ENCODE peak calls at places on chromosomes 6 and 20, in seven cellular contexts. A, P, O, Q, G, M and Z are unnamed samples.

GRCh38 chr6:43973351-43973750 is 153.9 kb downstream of the MRPL14 start:
- DNase-seq in O (no peak), G (peak; percentile 41), M (no peak), A (peak; percentile 88), Q (no peak), P (no peak), Z (no peak)

GRCh38 chr6:26464014-26464413 is 6.3 kb downstream of the BTN2A1 start:
- DNase-seq in A (no peak), G (no peak), M (no peak), P (no peak), Q (no peak), O (no peak), Z (no peak)

GRCh38 chr20:41275181-41275793 is 42.2 kb downstream of the ZHX3 start:
- DNase-seq in A (no peak), P (no peak), G (no peak), M (no peak), Q (no peak), O (no peak), Z (no peak)

GRCh38 chr20:61901421-61902212 is 164.1 kb downstream of the TAF4 start:
- DNase-seq in G (no peak), M (no peak), O (no peak), P (no peak), A (no peak), Q (no peak), Z (no peak)

GRCh38 chr6:150813993-150814359 is 51.5 kb upstream of the MTHFD1L start:
- DNase-seq in Q (no peak), P (no peak), O (peak; percentile 92), G (no peak), A (no peak), M (no peak), Z (no peak)

GRCh38 chr20:46894971-46895905 is 595 bp downstream of the EYA2 start:
- DNase-seq in Q (peak; percentile 63), G (peak; percentile 71), O (no peak), M (peak; percentile 32), A (peak; percentile 37), P (no peak), Z (no peak)

GRCh38 chr6:157456524-157456829 is 75.5 kb downstream of the ZDHHC14 start:
- DNase-seq in P (no peak), A (no peak), Q (no peak), M (no peak), G (no peak), O (no peak), Z (no peak)

GRCh38 chr6:71262914-71263313 is 25.7 kb upstream of the OGFRL1 start:
- DNase-seq in Q (no peak), G (no peak), O (no peak), A (no peak), M (no peak), P (no peak), Z (no peak)

GRCh38 chr6:29656798-29657197 is at the start of gene MOG:
- DNase-seq in G (no peak), O (no peak), Q (no peak), P (no peak), M (no peak), A (no peak), Z (no peak)

GRCh38 chr6:158518196-158519127 is 41.4 kb upstream of the TMEM181 start:
- DNase-seq in G (peak; percentile 55), O (peak; percentile 77), P (no peak), Q (peak; percentile 69), M (peak; percentile 50), A (peak; percentile 29), Z (no peak)

GRCh38 chr6:3741477-3741871 is 10.0 kb downstream of the PXDC1 start:
- DNase-seq in Q (no peak), O (no peak), M (no peak), A (no peak), P (no peak), G (no peak), Z (no peak)

GRCh38 chr6:16386056-16386455 is 147.7 kb downstream of the GMPR start:
- DNase-seq in A (no peak), M (no peak), Q (no peak), P (no peak), G (no peak), O (no peak), Z (no peak)

GRCh38 chr6:113562248-113562647 is 294.9 kb upstream of the MARCKS start:
- DNase-seq in Q (no peak), G (no peak), M (no peak), A (no peak), P (no peak), O (no peak), Z (no peak)

GRCh38 chr20:3927486-3928291 is 38.5 kb downstream of the PANK2 start:
- DNase-seq in O (no peak), A (no peak), G (no peak), P (no peak), M (no peak), Q (peak; percentile 61), Z (no peak)

GRCh38 chr6:166450167-166450873 is 67.6 kb upstream of the MPC1 start:
- DNase-seq in P (no peak), O (no peak), G (no peak), Q (no peak), A (no peak), M (no peak), Z (no peak)

GRCh38 chr20:34365765-34366213 is 2.7 kb downstream of the ITCH start:
- DNase-seq in O (no peak), M (peak; percentile 45), G (no peak), P (no peak), A (no peak), Q (no peak), Z (no peak)

GRCh38 chr20:17972121-17972520 is 3.3 kb downstream of the MGME1 start:
- DNase-seq in G (no peak), O (no peak), A (no peak), Q (no peak), P (no peak), M (no peak), Z (no peak)

GRCh38 chr20:7976015-7976414 is 35.8 kb upstream of the HAO1 start:
- DNase-seq in M (no peak), G (no peak), A (no peak), O (no peak), Q (no peak), P (no peak), Z (no peak)

GRCh38 chr20:54323227-54323734 is 115.4 kb downstream of the PFDN4 start:
- DNase-seq in O (no peak), P (no peak), Q (no peak), G (no peak), M (no peak), A (no peak), Z (no peak)

GRCh38 chr6:128724738-128725137 is 158.2 kb upstream of the LAMA2 start:
- DNase-seq in O (no peak), G (no peak), M (no peak), A (no peak), P (no peak), Q (no peak), Z (no peak)

GRCh38 chr20:5919634-5920544 is 30.4 kb downstream of the TRMT6 start:
- DNase-seq in P (no peak), M (no peak), O (no peak), Q (no peak), A (no peak), G (no peak), Z (no peak)

GRCh38 chr6:148027201-148027600 is 315.4 kb upstream of the SASH1 start:
- DNase-seq in P (no peak), O (no peak), M (no peak), Q (no peak), G (no peak), A (no peak), Z (no peak)

GRCh38 chr6:69584536-69584912 is 212.3 kb downstream of the LMBRD1 start:
- DNase-seq in A (no peak), O (no peak), P (peak; percentile 48), G (no peak), Q (no peak), M (no peak), Z (no peak)

GRCh38 chr20:22341508-22341907 is 242.9 kb downstream of the FOXA2 start:
- DNase-seq in O (peak; percentile 23), P (no peak), G (no peak), M (no peak), Q (no peak), A (no peak), Z (no peak)

GRCh38 chr6:44071670-44072451 is 55.4 kb downstream of the MRPL14 start:
- DNase-seq in M (no peak), O (no peak), A (no peak), P (no peak), Q (no peak), G (no peak), Z (no peak)

GRCh38 chr20:56343861-56344381 is 14.9 kb upstream of the FAM210B start:
- DNase-seq in M (peak; percentile 52), A (no peak), O (no peak), Q (peak; percentile 98), G (peak; percentile 39), P (no peak), Z (no peak)

GRCh38 chr20:50066161-50066834 is 46.7 kb downstream of the UBE2V1 start:
- DNase-seq in Q (no peak), G (no peak), P (no peak), M (no peak), O (no peak), A (no peak), Z (no peak)

GRCh38 chr20:49969234-49969633 is 13.5 kb upstream of the SNAI1 start:
- DNase-seq in A (no peak), P (no peak), Q (no peak), M (no peak), O (no peak), G (no peak), Z (peak; percentile 35)

GRCh38 chr6:1612902-1613301 is 3.2 kb downstream of the FOXC1 start:
- DNase-seq in O (no peak), A (no peak), Q (no peak), G (no peak), M (no peak), P (no peak), Z (no peak)
- TF ChIP-seq POLR2AphosphoS5 in O (no peak), A (no peak), Q (no peak), G (no peak), M (no peak), P (no peak), Z (peak; percentile 6)

GRCh38 chr20:32158943-32159660 is 48.4 kb downstream of the PLAGL2 start:
- DNase-seq in P (no peak), A (no peak), M (no peak), Q (no peak), O (no peak), G (no peak), Z (peak; percentile 28)
- TF ChIP-seq POLR2AphosphoS5 in P (no peak), A (no peak), M (no peak), Q (no peak), O (no peak), G (no peak), Z (no peak)

DNA sequence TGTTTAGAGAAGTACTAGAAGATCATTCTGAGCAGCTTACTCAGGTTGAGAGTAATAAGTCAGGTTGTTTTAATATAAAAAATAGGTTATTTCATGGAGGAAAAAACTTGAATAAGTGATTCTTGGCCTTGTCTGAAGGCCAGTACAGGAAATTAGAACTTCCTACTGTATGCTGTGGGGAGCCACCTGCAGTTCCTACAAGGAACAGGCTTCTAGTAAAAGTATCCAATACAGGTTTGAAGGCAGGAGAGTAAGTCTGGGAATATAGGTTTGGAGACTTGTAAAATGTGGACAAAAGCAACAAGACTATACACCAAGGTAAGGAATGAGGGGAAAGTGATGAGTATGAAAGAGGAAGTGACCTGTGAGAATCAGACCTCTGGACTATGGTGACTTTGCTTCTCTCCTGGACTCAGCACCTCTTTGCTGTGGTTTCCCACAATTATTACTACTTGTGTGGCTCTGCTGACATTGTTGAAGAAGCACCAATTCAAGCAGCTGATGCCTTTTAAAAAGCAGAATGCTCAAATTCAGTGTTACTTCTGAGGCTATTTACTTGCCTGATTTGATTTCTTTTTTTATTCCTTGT is 278.6 kb downstream of the TBC1D7 start:
- DNase-seq in P (no peak), A (no peak), O (no peak), M (no peak), G (no peak), Q (no peak), Z (no peak)
- TF ChIP-seq POLR2AphosphoS5 in P (no peak), A (no peak), O (no peak), M (no peak), G (no peak), Q (no peak), Z (no peak)

GRCh38 chr20:63706852-63707557 is 771 bp downstream of the ARFRP1 start:
- DNase-seq in M (peak; percentile 60), P (no peak), Q (peak; percentile 67), G (peak; percentile 10), O (no peak), A (no peak), Z (peak; percentile 73)
- TF ChIP-seq POLR2AphosphoS5 in M (no peak), P (no peak), Q (no peak), G (no peak), O (peak; percentile 34), A (no peak), Z (no peak)